ENCODE peak calls at places on chromosomes 1 and 21, in eight cellular contexts. One of them, this sample, is unnamed.

GRCh38 chr21:39434950-39435349 is 10.6 kb downstream of the LCA5L start:
- DNase-seq in activated naive CD8-positive, alpha-beta T cell treated with anti-CD3 and anti-CD28 coated beads, Interleukin-2, amount 50 U/mL, for 24 hours: no peak
- DNase-seq in HAP-1: no peak
- DNase-seq in midbrain: no peak
- DNase-seq in fibroblast of lung: peak
- DNase-seq in neural crest cell: no peak
- DNase-seq in T-helper 2 cell: no peak
- DNase-seq in CD8-positive, alpha-beta memory T cell: no peak
- DNase-seq in this sample: no peak

GRCh38 chr1:173364827-173365226 is 112.3 kb upstream of the PRDX6 start:
- DNase-seq in CD8-positive, alpha-beta memory T cell: no peak
- DNase-seq in T-helper 2 cell: no peak
- DNase-seq in midbrain: no peak
- DNase-seq in fibroblast of lung: no peak
- DNase-seq in neural crest cell: no peak
- DNase-seq in HAP-1: no peak
- DNase-seq in activated naive CD8-positive, alpha-beta T cell treated with anti-CD3 and anti-CD28 coated beads, Interleukin-2, amount 50 U/mL, for 24 hours: no peak
- DNase-seq in this sample: no peak

GRCh38 chr1:180507826-180508724 is 5.7 kb upstream of the ACBD6 start:
- DNase-seq in CD8-positive, alpha-beta memory T cell: no peak
- DNase-seq in T-helper 2 cell: no peak
- DNase-seq in midbrain: no peak
- DNase-seq in fibroblast of lung: peak
- DNase-seq in activated naive CD8-positive, alpha-beta T cell treated with anti-CD3 and anti-CD28 coated beads, Interleukin-2, amount 50 U/mL, for 24 hours: no peak
- DNase-seq in neural crest cell: no peak
- DNase-seq in HAP-1: no peak
- DNase-seq in this sample: no peak

GRCh38 chr1:156592910-156593732 is 1.5 kb downstream of the NAXE start:
- DNase-seq in T-helper 2 cell: no peak
- DNase-seq in activated naive CD8-positive, alpha-beta T cell treated with anti-CD3 and anti-CD28 coated beads, Interleukin-2, amount 50 U/mL, for 24 hours: no peak
- DNase-seq in neural crest cell: no peak
- DNase-seq in CD8-positive, alpha-beta memory T cell: no peak
- DNase-seq in fibroblast of lung: no peak
- DNase-seq in HAP-1: no peak
- DNase-seq in midbrain: no peak
- DNase-seq in this sample: no peak

GRCh38 chr1:226627924-226628623 is 79.5 kb downstream of the STUM start:
- DNase-seq in HAP-1: no peak
- DNase-seq in activated naive CD8-positive, alpha-beta T cell treated with anti-CD3 and anti-CD28 coated beads, Interleukin-2, amount 50 U/mL, for 24 hours: no peak
- DNase-seq in T-helper 2 cell: no peak
- DNase-seq in neural crest cell: no peak
- DNase-seq in CD8-positive, alpha-beta memory T cell: no peak
- DNase-seq in fibroblast of lung: no peak
- DNase-seq in midbrain: no peak
- DNase-seq in this sample: no peak

GRCh38 chr21:41832230-41833137 is 46.7 kb downstream of the PRDM15 start:
- DNase-seq in activated naive CD8-positive, alpha-beta T cell treated with anti-CD3 and anti-CD28 coated beads, Interleukin-2, amount 50 U/mL, for 24 hours: no peak
- DNase-seq in HAP-1: no peak
- DNase-seq in CD8-positive, alpha-beta memory T cell: no peak
- DNase-seq in neural crest cell: no peak
- DNase-seq in fibroblast of lung: no peak
- DNase-seq in T-helper 2 cell: no peak
- DNase-seq in midbrain: no peak
- DNase-seq in this sample: no peak

GRCh38 chr1:116697892-116698595 is 30.5 kb upstream of the IGSF3 start:
- DNase-seq in midbrain: no peak
- DNase-seq in fibroblast of lung: no peak
- DNase-seq in neural crest cell: no peak
- DNase-seq in T-helper 2 cell: no peak
- DNase-seq in HAP-1: no peak
- DNase-seq in CD8-positive, alpha-beta memory T cell: no peak
- DNase-seq in activated naive CD8-positive, alpha-beta T cell treated with anti-CD3 and anti-CD28 coated beads, Interleukin-2, amount 50 U/mL, for 24 hours: no peak
- DNase-seq in this sample: no peak

GRCh38 chr1:14689996-14690614 is 91.6 kb downstream of the KAZN start:
- DNase-seq in fibroblast of lung: no peak
- DNase-seq in CD8-positive, alpha-beta memory T cell: no peak
- DNase-seq in neural crest cell: no peak
- DNase-seq in midbrain: no peak
- DNase-seq in activated naive CD8-positive, alpha-beta T cell treated with anti-CD3 and anti-CD28 coated beads, Interleukin-2, amount 50 U/mL, for 24 hours: no peak
- DNase-seq in T-helper 2 cell: no peak
- DNase-seq in HAP-1: no peak
- DNase-seq in this sample: no peak

GRCh38 chr1:205229399-205229861 is 1.7 kb downstream of the TMCC2 start:
- DNase-seq in neural crest cell: no peak
- DNase-seq in fibroblast of lung: peak
- DNase-seq in HAP-1: peak
- DNase-seq in midbrain: peak
- DNase-seq in CD8-positive, alpha-beta memory T cell: peak
- DNase-seq in activated naive CD8-positive, alpha-beta T cell treated with anti-CD3 and anti-CD28 coated beads, Interleukin-2, amount 50 U/mL, for 24 hours: peak
- DNase-seq in T-helper 2 cell: peak
- DNase-seq in this sample: peak

GRCh38 chr1:94899756-94900155 is 27.2 kb downstream of the CNN3 start:
- DNase-seq in HAP-1: no peak
- DNase-seq in fibroblast of lung: peak
- DNase-seq in activated naive CD8-positive, alpha-beta T cell treated with anti-CD3 and anti-CD28 coated beads, Interleukin-2, amount 50 U/mL, for 24 hours: no peak
- DNase-seq in midbrain: no peak
- DNase-seq in CD8-positive, alpha-beta memory T cell: no peak
- DNase-seq in neural crest cell: no peak
- DNase-seq in T-helper 2 cell: no peak
- DNase-seq in this sample: no peak

GRCh38 chr1:56715161-56715560 is 70.0 kb downstream of the PRKAA2 start:
- DNase-seq in activated naive CD8-positive, alpha-beta T cell treated with anti-CD3 and anti-CD28 coated beads, Interleukin-2, amount 50 U/mL, for 24 hours: no peak
- DNase-seq in midbrain: no peak
- DNase-seq in fibroblast of lung: no peak
- DNase-seq in HAP-1: no peak
- DNase-seq in CD8-positive, alpha-beta memory T cell: no peak
- DNase-seq in neural crest cell: no peak
- DNase-seq in T-helper 2 cell: no peak
- DNase-seq in this sample: no peak

GRCh38 chr1:234861761-234862160 is 251.8 kb upstream of the IRF2BP2 start:
- DNase-seq in neural crest cell: no peak
- DNase-seq in midbrain: no peak
- DNase-seq in CD8-positive, alpha-beta memory T cell: no peak
- DNase-seq in fibroblast of lung: no peak
- DNase-seq in T-helper 2 cell: no peak
- DNase-seq in HAP-1: no peak
- DNase-seq in activated naive CD8-positive, alpha-beta T cell treated with anti-CD3 and anti-CD28 coated beads, Interleukin-2, amount 50 U/mL, for 24 hours: no peak
- DNase-seq in this sample: no peak

GRCh38 chr1:66533804-66534745 is at the start of gene SGIP1:
- DNase-seq in fibroblast of lung: peak
- DNase-seq in activated naive CD8-positive, alpha-beta T cell treated with anti-CD3 and anti-CD28 coated beads, Interleukin-2, amount 50 U/mL, for 24 hours: peak
- DNase-seq in CD8-positive, alpha-beta memory T cell: no peak
- DNase-seq in HAP-1: no peak
- DNase-seq in T-helper 2 cell: no peak
- DNase-seq in neural crest cell: peak
- DNase-seq in midbrain: peak
- DNase-seq in this sample: no peak

GRCh38 chr1:221708987-221709386 is 32.9 kb downstream of the DUSP10 start:
- DNase-seq in HAP-1: no peak
- DNase-seq in fibroblast of lung: peak
- DNase-seq in midbrain: peak
- DNase-seq in T-helper 2 cell: peak
- DNase-seq in CD8-positive, alpha-beta memory T cell: peak
- DNase-seq in neural crest cell: no peak
- DNase-seq in activated naive CD8-positive, alpha-beta T cell treated with anti-CD3 and anti-CD28 coated beads, Interleukin-2, amount 50 U/mL, for 24 hours: peak
- DNase-seq in this sample: peak

GRCh38 chr1:28592314-28593071 is 428 bp downstream of the RAB42 start:
- DNase-seq in fibroblast of lung: no peak
- DNase-seq in CD8-positive, alpha-beta memory T cell: no peak
- DNase-seq in midbrain: no peak
- DNase-seq in T-helper 2 cell: no peak
- DNase-seq in neural crest cell: peak
- DNase-seq in activated naive CD8-positive, alpha-beta T cell treated with anti-CD3 and anti-CD28 coated beads, Interleukin-2, amount 50 U/mL, for 24 hours: no peak
- DNase-seq in HAP-1: no peak
- DNase-seq in this sample: peak

GRCh38 chr1:60620107-60620506 is 462.3 kb upstream of the NFIA start:
- DNase-seq in midbrain: no peak
- DNase-seq in fibroblast of lung: no peak
- DNase-seq in CD8-positive, alpha-beta memory T cell: no peak
- DNase-seq in HAP-1: no peak
- DNase-seq in activated naive CD8-positive, alpha-beta T cell treated with anti-CD3 and anti-CD28 coated beads, Interleukin-2, amount 50 U/mL, for 24 hours: no peak
- DNase-seq in neural crest cell: no peak
- DNase-seq in T-helper 2 cell: no peak
- DNase-seq in this sample: no peak

GRCh38 chr1:91684599-91685196 is 184.0 kb downstream of the CDC7 start:
- DNase-seq in T-helper 2 cell: no peak
- DNase-seq in CD8-positive, alpha-beta memory T cell: peak
- DNase-seq in midbrain: no peak
- DNase-seq in activated naive CD8-positive, alpha-beta T cell treated with anti-CD3 and anti-CD28 coated beads, Interleukin-2, amount 50 U/mL, for 24 hours: no peak
- DNase-seq in fibroblast of lung: peak
- DNase-seq in neural crest cell: no peak
- DNase-seq in HAP-1: no peak
- DNase-seq in this sample: no peak

GRCh38 chr1:152188673-152189591 is 29.9 kb upstream of the RPTN start:
- DNase-seq in midbrain: peak
- DNase-seq in activated naive CD8-positive, alpha-beta T cell treated with anti-CD3 and anti-CD28 coated beads, Interleukin-2, amount 50 U/mL, for 24 hours: peak
- DNase-seq in T-helper 2 cell: peak
- DNase-seq in neural crest cell: no peak
- DNase-seq in CD8-positive, alpha-beta memory T cell: peak
- DNase-seq in HAP-1: peak
- DNase-seq in fibroblast of lung: peak
- DNase-seq in this sample: peak

GRCh38 chr1:44791364-44791801 is 3.4 kb upstream of the BEST4 start:
- DNase-seq in activated naive CD8-positive, alpha-beta T cell treated with anti-CD3 and anti-CD28 coated beads, Interleukin-2, amount 50 U/mL, for 24 hours: no peak
- DNase-seq in HAP-1: no peak
- DNase-seq in midbrain: no peak
- DNase-seq in T-helper 2 cell: no peak
- DNase-seq in neural crest cell: no peak
- DNase-seq in CD8-positive, alpha-beta memory T cell: no peak
- DNase-seq in fibroblast of lung: no peak
- DNase-seq in this sample: no peak

GRCh38 chr21:39911286-39911685 is 44.0 kb downstream of the PCP4 start:
- DNase-seq in T-helper 2 cell: no peak
- DNase-seq in neural crest cell: no peak
- DNase-seq in midbrain: no peak
- DNase-seq in activated naive CD8-positive, alpha-beta T cell treated with anti-CD3 and anti-CD28 coated beads, Interleukin-2, amount 50 U/mL, for 24 hours: no peak
- DNase-seq in HAP-1: no peak
- DNase-seq in fibroblast of lung: no peak
- DNase-seq in CD8-positive, alpha-beta memory T cell: no peak
- DNase-seq in this sample: no peak

GRCh38 chr1:232628335-232629214 is 1.4 kb downstream of the SIPA1L2 start:
- DNase-seq in midbrain: peak
- DNase-seq in T-helper 2 cell: no peak
- DNase-seq in activated naive CD8-positive, alpha-beta T cell treated with anti-CD3 and anti-CD28 coated beads, Interleukin-2, amount 50 U/mL, for 24 hours: no peak
- DNase-seq in CD8-positive, alpha-beta memory T cell: no peak
- DNase-seq in HAP-1: peak
- DNase-seq in fibroblast of lung: peak
- DNase-seq in neural crest cell: no peak
- DNase-seq in this sample: no peak

GRCh38 chr1:238779676-238780075 is 606.7 kb upstream of the CHRM3 start:
- DNase-seq in CD8-positive, alpha-beta memory T cell: no peak
- DNase-seq in activated naive CD8-positive, alpha-beta T cell treated with anti-CD3 and anti-CD28 coated beads, Interleukin-2, amount 50 U/mL, for 24 hours: no peak
- DNase-seq in neural crest cell: no peak
- DNase-seq in HAP-1: no peak
- DNase-seq in T-helper 2 cell: no peak
- DNase-seq in fibroblast of lung: no peak
- DNase-seq in midbrain: no peak
- DNase-seq in this sample: no peak

GRCh38 chr1:8255712-8256111 is 62.2 kb upstream of the SLC45A1 start:
- DNase-seq in fibroblast of lung: no peak
- DNase-seq in T-helper 2 cell: no peak
- DNase-seq in HAP-1: no peak
- DNase-seq in midbrain: no peak
- DNase-seq in activated naive CD8-positive, alpha-beta T cell treated with anti-CD3 and anti-CD28 coated beads, Interleukin-2, amount 50 U/mL, for 24 hours: no peak
- DNase-seq in CD8-positive, alpha-beta memory T cell: no peak
- DNase-seq in neural crest cell: no peak
- DNase-seq in this sample: no peak

GRCh38 chr21:45573452-45574035 is 31.3 kb upstream of the SLC19A1 start:
- DNase-seq in midbrain: no peak
- DNase-seq in neural crest cell: no peak
- DNase-seq in CD8-positive, alpha-beta memory T cell: no peak
- DNase-seq in activated naive CD8-positive, alpha-beta T cell treated with anti-CD3 and anti-CD28 coated beads, Interleukin-2, amount 50 U/mL, for 24 hours: no peak
- DNase-seq in HAP-1: no peak
- DNase-seq in T-helper 2 cell: no peak
- DNase-seq in fibroblast of lung: no peak
- DNase-seq in this sample: no peak

GRCh38 chr21:42163511-42163863 is 55.5 kb upstream of the ABCG1 start:
- DNase-seq in CD8-positive, alpha-beta memory T cell: no peak
- DNase-seq in T-helper 2 cell: no peak
- DNase-seq in HAP-1: no peak
- DNase-seq in midbrain: no peak
- DNase-seq in activated naive CD8-positive, alpha-beta T cell treated with anti-CD3 and anti-CD28 coated beads, Interleukin-2, amount 50 U/mL, for 24 hours: no peak
- DNase-seq in neural crest cell: no peak
- DNase-seq in fibroblast of lung: no peak
- DNase-seq in this sample: no peak

This sample was measured in T-helper 9 cell.